ENCODE peak calls at places on chromosomes 5 and 9, in eight cellular contexts. P is RWPE1, Z is mucosa of descending colon, F is GM10248, H is adrenal gland, U is BE2C, G is nephron progenitor cell, D is AG09319. O is an unnamed sample.

GRCh38 chr9:92097997-92098482 is 17.2 kb downstream of the SPTLC1 start:
- DNase-seq in P (peak; percentile 77), F (no peak), H (peak; percentile 94), U (no peak), D (no peak), Z (peak; percentile 94), G (peak; percentile 18), O (peak; percentile 38)

GRCh38 chr9:24434183-24434582 is 111.5 kb downstream of the IZUMO3 start:
- DNase-seq in H (no peak), P (no peak), D (no peak), Z (no peak), U (no peak), F (no peak), G (no peak), O (no peak)

GRCh38 chr9:107895524-107896001 is 406.0 kb upstream of the KLF4 start:
- DNase-seq in Z (no peak), P (no peak), U (no peak), D (peak; percentile 71), H (no peak), F (no peak), G (no peak), O (no peak)

GRCh38 chr9:133264235-133264764 is 10.7 kb downstream of the ABO start:
- DNase-seq in U (no peak), H (no peak), P (no peak), F (no peak), Z (no peak), D (no peak), G (no peak), O (no peak)

GRCh38 chr9:69155341-69156030 is 18.6 kb upstream of the TJP2 start:
- DNase-seq in U (no peak), H (no peak), Z (no peak), P (peak; percentile 67), G (no peak), D (no peak), F (peak; percentile 65), O (no peak)

GRCh38 chr5:116315531-116315930 is 230.7 kb downstream of the COMMD10 start:
- DNase-seq in Z (no peak), H (no peak), F (no peak), D (no peak), U (no peak), P (no peak), G (no peak), O (no peak)

GRCh38 chr9:88477300-88477751 is 57.7 kb upstream of the NXNL2 start:
- DNase-seq in G (no peak), H (no peak), Z (no peak), U (no peak), P (peak; percentile 86), D (peak; percentile 63), F (no peak), O (no peak)

GRCh38 chr9:114282926-114283325 is 40.0 kb upstream of the ORM1 start:
- DNase-seq in F (no peak), Z (peak; percentile 12), H (no peak), U (peak; percentile 62), G (no peak), P (peak; percentile 38), D (peak; percentile 85), O (peak; percentile 55)

GRCh38 chr5:68033961-68034581 is 181.5 kb upstream of the PIK3R1 start:
- DNase-seq in F (no peak), P (no peak), D (peak; percentile 39), G (no peak), U (peak; percentile 22), H (no peak), Z (no peak), O (no peak)

GRCh38 chr5:10594591-10595210 is 30.8 kb downstream of the ANKRD33B start:
- DNase-seq in F (no peak), H (no peak), P (no peak), U (no peak), D (no peak), Z (no peak), G (no peak), O (no peak)

GRCh38 chr5:147393866-147394265 is 116.0 kb downstream of the DPYSL3 start:
- DNase-seq in H (no peak), U (no peak), D (no peak), P (no peak), Z (no peak), G (peak; percentile 25), F (no peak), O (no peak)

GRCh38 chr5:50702615-50703325 is 36.3 kb downstream of the PARP8 start:
- DNase-seq in F (no peak), G (no peak), P (no peak), U (no peak), H (no peak), Z (no peak), D (no peak), O (no peak)

GRCh38 chr9:70411930-70412677 is 2.4 kb downstream of the KLF9 start:
- DNase-seq in P (peak; percentile 95), G (peak; percentile 29), H (peak; percentile 90), Z (peak; percentile 85), U (peak; percentile 57), F (peak; percentile 66), D (peak; percentile 86), O (peak; percentile 78)

GRCh38 chr5:169151051-169151805 is 149.7 kb downstream of the SLIT3 start:
- DNase-seq in D (no peak), P (no peak), F (no peak), U (no peak), H (no peak), G (no peak), Z (no peak), O (no peak)

GRCh38 chr9:93950619-93951601 is 4.2 kb downstream of the BARX1 start:
- DNase-seq in D (no peak), G (peak; percentile 37), F (no peak), Z (peak; percentile 52), U (no peak), H (peak; percentile 22), P (no peak), O (peak; percentile 20)

GRCh38 chr5:427415-428087 is 15.4 kb upstream of the EXOC3 start:
- DNase-seq in D (no peak), H (no peak), Z (no peak), P (no peak), F (no peak), U (no peak), G (no peak), O (no peak)

GRCh38 chr5:424259-425110 is 18.5 kb upstream of the EXOC3 start:
- DNase-seq in U (no peak), P (no peak), H (peak; percentile 10), F (peak; percentile 86), Z (no peak), D (no peak), G (no peak), O (no peak)

GRCh38 chr5:423626-424258 is 19.2 kb upstream of the EXOC3 start:
- DNase-seq in F (no peak), Z (no peak), U (no peak), D (no peak), P (no peak), G (no peak), H (peak; percentile 12), O (peak; percentile 35)

GRCh38 chr5:426392-426976 is 16.5 kb upstream of the EXOC3 start:
- DNase-seq in P (no peak), H (no peak), Z (no peak), F (no peak), U (no peak), D (no peak), G (no peak), O (no peak)

DNA sequence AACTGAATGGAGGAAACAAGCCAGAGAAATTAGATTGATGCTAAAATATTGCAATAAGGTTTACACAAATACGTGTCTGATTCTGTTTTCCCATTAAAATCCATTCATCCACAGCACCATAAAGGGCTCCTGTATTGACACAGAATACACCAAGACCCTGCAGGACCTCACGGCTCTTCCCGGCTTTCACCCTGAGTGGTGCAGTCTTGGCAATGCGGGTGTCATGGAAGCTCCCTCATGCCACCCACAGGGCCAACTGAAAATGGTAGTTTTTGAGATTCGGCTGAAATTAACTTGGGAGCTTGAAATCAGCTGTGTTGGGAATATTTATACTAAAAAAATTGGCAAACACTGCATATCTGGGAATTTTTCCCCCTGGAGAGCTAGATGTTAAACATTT is 17.3 kb upstream of the EXOC3 start:
- DNase-seq in G (no peak), U (no peak), D (no peak), H (no peak), F (no peak), P (no peak), Z (no peak), O (peak; percentile 34)
- TF ChIP-seq CTCF in G (no peak), U (peak; percentile 42), D (no peak), H (peak; percentile 21), F (no peak), P (no peak), Z (no peak), O (peak; percentile 55)

DNA sequence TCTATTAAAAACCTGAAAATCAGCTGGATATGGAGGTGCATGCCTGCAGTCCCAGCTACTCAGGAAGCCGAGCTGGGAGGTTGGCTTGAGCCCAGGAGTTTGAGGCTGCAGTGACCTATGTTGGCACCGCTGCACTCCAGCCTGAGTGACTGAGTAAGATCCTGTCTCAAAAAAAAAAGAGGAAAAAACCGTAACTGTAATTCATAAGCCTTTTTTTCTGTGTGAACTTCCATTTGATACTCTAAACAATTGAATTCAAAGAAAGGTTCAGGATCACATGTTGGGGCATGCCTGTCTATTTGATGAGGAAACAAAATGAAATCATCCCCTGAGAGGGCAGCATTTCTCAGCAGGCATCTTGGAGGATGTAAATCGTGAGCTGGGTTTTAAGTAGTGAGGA is 38.8 kb downstream of the ITGA2 start:
- DNase-seq in D (peak; percentile 70), P (peak; percentile 91), H (peak; percentile 83), G (no peak), F (no peak), Z (no peak), U (no peak), O (no peak)
- TF ChIP-seq CTCF in D (no peak), P (no peak), H (no peak), G (no peak), F (no peak), Z (no peak), U (no peak), O (no peak)

GRCh38 chr5:76571595-76571994 is 51.6 kb downstream of the F2RL2 start:
- DNase-seq in Z (no peak), P (no peak), U (no peak), F (no peak), D (no peak), G (no peak), H (no peak), O (no peak)
- TF ChIP-seq CTCF in Z (no peak), P (no peak), U (no peak), F (peak; percentile 19), D (no peak), G (no peak), H (no peak), O (no peak)

DNA sequence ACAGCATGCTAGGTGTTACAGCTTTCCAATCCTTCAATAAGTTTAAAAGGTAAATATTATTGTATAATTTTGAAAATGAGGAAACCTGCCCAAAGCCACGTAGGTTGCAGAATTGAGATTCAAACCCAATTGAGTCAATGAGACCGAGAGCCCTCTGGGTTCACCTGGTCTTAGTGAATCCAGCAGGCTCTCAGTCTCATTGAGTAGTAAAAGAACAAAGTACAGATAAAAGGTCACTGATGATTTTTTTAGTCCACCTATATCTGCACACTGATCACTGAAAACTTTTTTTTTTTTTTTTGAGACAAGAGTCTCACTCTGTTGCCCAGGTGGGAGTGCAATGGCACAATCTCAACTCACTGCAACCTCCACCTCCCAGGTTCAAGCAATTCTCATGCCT is 27.2 kb downstream of the PLPP1 start:
- DNase-seq in Z (no peak), P (no peak), U (no peak), F (no peak), H (no peak), G (no peak), D (no peak), O (no peak)
- TF ChIP-seq CTCF in Z (no peak), P (no peak), U (no peak), F (no peak), H (no peak), G (no peak), D (no peak), O (no peak)